ENCODE peak calls at places on chromosomes 7 and 10, in six cellular contexts. X, B, V, Y, P and J are unnamed samples.

GRCh38 chr10:28690545-28690944 is 13.2 kb downstream of the BAMBI start:
- DNase-seq in X (no peak), B (no peak), V (no peak), Y (no peak), P (no peak), J (no peak)

GRCh38 chr7:151010002-151010306 is 14.3 kb downstream of the ATG9B start:
- DNase-seq in X (no peak), B (no peak), V (no peak), Y (no peak), P (no peak), J (no peak)

GRCh38 chr10:3330687-3331086 is 158.1 kb upstream of the PITRM1 start:
- DNase-seq in X (no peak), B (no peak), V (no peak), Y (no peak), P (no peak), J (no peak)

GRCh38 chr7:88546808-88547207 is 212.7 kb upstream of the ZNF804B start:
- DNase-seq in X (peak), B (no peak), V (no peak), Y (no peak), P (no peak), J (no peak)

GRCh38 chr7:100865971-100866720 is 1.0 kb upstream of the TRIP6 start:
- DNase-seq in X (no peak), B (no peak), V (no peak), Y (no peak), P (no peak), J (no peak)

GRCh38 chr10:97320480-97321031 is 1.5 kb downstream of the FRAT1 start:
- DNase-seq in X (peak), B (no peak), V (no peak), Y (no peak), P (peak), J (no peak)

GRCh38 chr7:84950836-84951235 is 236.0 kb downstream of the SEMA3D start:
- DNase-seq in X (no peak), B (no peak), V (no peak), Y (no peak), P (no peak), J (no peak)

GRCh38 chr10:102517553-102517952 is 13.8 kb downstream of the SUFU start:
- DNase-seq in X (no peak), B (no peak), V (no peak), Y (no peak), P (no peak), J (no peak)

GRCh38 chr7:27181795-27182275 is 3.2 kb downstream of the HOXA11 start:
- DNase-seq in X (no peak), B (no peak), V (no peak), Y (no peak), P (no peak), J (no peak)

GRCh38 chr7:158957921-158958471 is 101.6 kb downstream of the DYNC2I1 start:
- DNase-seq in X (peak), B (no peak), V (peak), Y (peak), P (peak), J (peak)